ENCODE peak calls at places on chromosomes 6 and 20, in seven cellular contexts. C, K, N, T, U, F and Q are unnamed samples.

GRCh38 chr20:64205611-64206026 is 41.4 kb downstream of the MYT1 start:
- DNase-seq in T (no peak), F (peak), U (peak), C (no peak), K (no peak), N (no peak), Q (no peak)

GRCh38 chr6:70520575-70520974 is 46.2 kb upstream of the SDHAF4 start:
- DNase-seq in N (peak), F (peak), C (peak), K (no peak), T (no peak), U (no peak), Q (no peak)

GRCh38 chr6:42783876-42784738 is 2.3 kb downstream of the BICRAL start:
- DNase-seq in F (no peak), U (no peak), T (no peak), N (no peak), C (no peak), K (no peak), Q (no peak)

GRCh38 chr6:10461850-10462249 is 47.0 kb upstream of the TFAP2A start:
- DNase-seq in F (no peak), K (no peak), C (no peak), N (no peak), U (no peak), T (no peak), Q (no peak)

GRCh38 chr6:38027685-38028373 is 208.3 kb downstream of the ZFAND3 start:
- DNase-seq in T (no peak), U (no peak), N (no peak), F (no peak), C (no peak), K (no peak), Q (no peak)

GRCh38 chr6:10759312-10759839 is 11.8 kb downstream of the TMEM14B start:
- DNase-seq in K (peak), F (peak), U (no peak), N (peak), C (peak), T (no peak), Q (peak)

GRCh38 chr20:9647741-9648140 is 133.4 kb downstream of the LAMP5 start:
- DNase-seq in U (no peak), F (no peak), K (no peak), T (no peak), N (no peak), C (no peak), Q (no peak)

GRCh38 chr6:83193747-83194582 is 808 bp downstream of the RWDD2A start:
- DNase-seq in F (peak), N (no peak), U (peak), C (no peak), K (no peak), T (peak), Q (no peak)

GRCh38 chr20:3410464-3410863 is 3.0 kb upstream of the DNAAF9 start:
- DNase-seq in N (no peak), C (no peak), F (no peak), U (no peak), T (no peak), K (no peak), Q (no peak)

GRCh38 chr20:63099426-63100267 is 92.9 kb upstream of the BHLHE23 start:
- DNase-seq in U (no peak), F (no peak), K (no peak), T (no peak), C (no peak), N (no peak), Q (no peak)

GRCh38 chr20:49677777-49678758 is 35.6 kb downstream of the B4GALT5 start:
- DNase-seq in N (no peak), K (no peak), C (no peak), T (no peak), U (no peak), F (peak), Q (no peak)

GRCh38 chr6:9380568-9380967 is 945.2 kb upstream of the SLC35B3 start:
- DNase-seq in K (no peak), N (no peak), F (no peak), T (no peak), C (no peak), U (no peak), Q (no peak)

GRCh38 chr6:17419189-17419575 is 25.8 kb downstream of the CAP2 start:
- DNase-seq in F (no peak), U (no peak), T (no peak), N (no peak), K (no peak), C (no peak), Q (no peak)

GRCh38 chr20:14401479-14402138 is 64.2 kb upstream of the FLRT3 start:
- DNase-seq in U (no peak), F (no peak), C (no peak), N (no peak), K (no peak), T (no peak), Q (no peak)

GRCh38 chr6:41774841-41775240 is 4.9 kb downstream of the FRS3 start:
- DNase-seq in N (peak), T (no peak), F (no peak), K (no peak), C (peak), U (no peak), Q (no peak)

GRCh38 chr20:38034108-38034649 is 633 bp downstream of the RPRD1B start:
- DNase-seq in T (no peak), K (no peak), C (no peak), F (peak), U (no peak), N (no peak), Q (no peak)

GRCh38 chr6:79949235-79949634 is 1.9 kb upstream of the ELOVL4 start:
- DNase-seq in F (peak), T (peak), N (peak), K (no peak), C (peak), U (no peak), Q (peak)

GRCh38 chr6:38570750-38571149 is 69.0 kb downstream of the BTBD9 start:
- DNase-seq in T (no peak), U (no peak), F (peak), N (peak), K (no peak), C (peak), Q (no peak)

GRCh38 chr20:61551401-61551800 is 299.3 kb downstream of the CDH4 start:
- DNase-seq in K (no peak), N (no peak), U (no peak), F (no peak), T (no peak), C (no peak), Q (no peak)

GRCh38 chr6:130602151-130602770 is 224.9 kb upstream of the SMLR1 start:
- DNase-seq in T (no peak), U (no peak), K (peak), C (peak), F (peak), N (peak), Q (peak)

GRCh38 chr6:24949020-24949569 is 13.3 kb upstream of the RIPOR2 start:
- DNase-seq in T (peak), C (no peak), U (no peak), K (no peak), F (no peak), N (no peak), Q (no peak)

GRCh38 chr6:41728073-41728936 is 7.1 kb downstream of the TFEB start:
- DNase-seq in C (no peak), T (no peak), U (peak), K (no peak), F (no peak), N (no peak), Q (no peak)

GRCh38 chr20:38125157-38126056 is 39.7 kb downstream of the TGM2 start:
- DNase-seq in N (peak), T (no peak), F (peak), C (no peak), U (no peak), K (no peak), Q (peak)

GRCh38 chr6:31308050-31308844 is 36.4 kb upstream of the HLA-C start:
- DNase-seq in U (no peak), C (no peak), T (peak), F (no peak), K (no peak), N (no peak), Q (no peak)

GRCh38 chr6:16481680-16482079 is 243.3 kb downstream of the GMPR start:
- DNase-seq in K (no peak), F (no peak), U (no peak), C (no peak), N (no peak), T (peak), Q (no peak)

GRCh38 chr20:2206957-2207769 is 88.6 kb upstream of the TGM3 start:
- DNase-seq in C (peak), T (peak), K (no peak), U (peak), N (peak), F (peak), Q (peak)

GRCh38 chr6:122878809-122879208 is 89.8 kb downstream of the SMPDL3A start:
- DNase-seq in T (no peak), N (no peak), K (no peak), C (no peak), F (no peak), U (no peak), Q (no peak)

GRCh38 chr6:20168668-20169633 is 43.3 kb downstream of the MBOAT1 start:
- DNase-seq in T (no peak), C (no peak), K (no peak), F (no peak), N (no peak), U (no peak), Q (no peak)

GRCh38 chr20:36126836-36127529 is 27.6 kb upstream of the EPB41L1 start:
- DNase-seq in N (no peak), F (no peak), T (no peak), C (no peak), K (no peak), U (no peak), Q (no peak)

GRCh38 chr6:121645100-121645745 is 209.8 kb downstream of the GJA1 start:
- DNase-seq in T (no peak), N (peak), U (no peak), F (peak), C (no peak), K (no peak), Q (no peak)